ENCODE peak calls at places on chromosomes 11 and 22, in five cellular contexts. One of them, this sample, is unnamed.

GRCh38 chr11:14809466-14809865 is 82.6 kb downstream of the CYP2R1 start:
- DNase-seq in fibroblast of lung: no peak
- DNase-seq in IMR-90: peak
- DNase-seq in HCT116: no peak
- DNase-seq in neuronal stem cell: no peak
- DNase-seq in this sample: no peak

GRCh38 chr22:20436309-20437252 is 1.0 kb downstream of the SCARF2 start:
- DNase-seq in fibroblast of lung: peak
- DNase-seq in IMR-90: peak
- DNase-seq in HCT116: no peak
- DNase-seq in neuronal stem cell: peak
- DNase-seq in this sample: no peak

GRCh38 chr11:923691-924405 is 1.8 kb upstream of the AP2A2 start:
- DNase-seq in fibroblast of lung: no peak
- DNase-seq in IMR-90: no peak
- DNase-seq in HCT116: no peak
- DNase-seq in neuronal stem cell: no peak
- DNase-seq in this sample: no peak

GRCh38 chr11:565921-566509 is 5.2 kb downstream of the RASSF7 start:
- DNase-seq in fibroblast of lung: no peak
- DNase-seq in IMR-90: no peak
- DNase-seq in HCT116: no peak
- DNase-seq in neuronal stem cell: no peak
- DNase-seq in this sample: peak

GRCh38 chr22:47596176-47596690 is 833.8 kb downstream of the TBC1D22A start:
- DNase-seq in fibroblast of lung: no peak
- DNase-seq in IMR-90: no peak
- DNase-seq in HCT116: no peak
- DNase-seq in neuronal stem cell: no peak
- DNase-seq in this sample: no peak

GRCh38 chr11:1779806-1780699 is 16.3 kb upstream of the CTSD start:
- DNase-seq in fibroblast of lung: no peak
- DNase-seq in IMR-90: no peak
- DNase-seq in HCT116: no peak
- DNase-seq in neuronal stem cell: no peak
- DNase-seq in this sample: no peak

GRCh38 chr11:131975624-131976420 is 605.4 kb downstream of the NTM start:
- DNase-seq in fibroblast of lung: no peak
- DNase-seq in IMR-90: no peak
- DNase-seq in HCT116: no peak
- DNase-seq in neuronal stem cell: no peak
- DNase-seq in this sample: no peak

GRCh38 chr11:27291954-27292641 is 70.9 kb downstream of the CCDC34 start:
- DNase-seq in fibroblast of lung: peak
- DNase-seq in IMR-90: no peak
- DNase-seq in HCT116: no peak
- DNase-seq in neuronal stem cell: no peak
- DNase-seq in this sample: no peak

GRCh38 chr22:30041881-30042280 is 38.4 kb upstream of the HORMAD2 start:
- DNase-seq in fibroblast of lung: no peak
- DNase-seq in IMR-90: no peak
- DNase-seq in HCT116: no peak
- DNase-seq in neuronal stem cell: no peak
- DNase-seq in this sample: no peak

GRCh38 chr11:32893091-32893946 is 708 bp downstream of the QSER1 start:
- DNase-seq in fibroblast of lung: peak
- DNase-seq in IMR-90: peak
- DNase-seq in HCT116: no peak
- DNase-seq in neuronal stem cell: peak
- DNase-seq in this sample: peak

GRCh38 chr11:66844496-66845142 is 1.4 kb downstream of the RCE1 start:
- DNase-seq in fibroblast of lung: no peak
- DNase-seq in IMR-90: no peak
- DNase-seq in HCT116: no peak
- DNase-seq in neuronal stem cell: no peak
- DNase-seq in this sample: no peak

GRCh38 chr11:9875862-9876261 is 212.0 kb downstream of the SWAP70 start:
- DNase-seq in fibroblast of lung: no peak
- DNase-seq in IMR-90: no peak
- DNase-seq in HCT116: no peak
- DNase-seq in neuronal stem cell: no peak
- DNase-seq in this sample: no peak

GRCh38 chr11:12573707-12574106 is 100.5 kb upstream of the TEAD1 start:
- DNase-seq in fibroblast of lung: no peak
- DNase-seq in IMR-90: no peak
- DNase-seq in HCT116: no peak
- DNase-seq in neuronal stem cell: no peak
- DNase-seq in this sample: no peak

GRCh38 chr11:128244896-128245295 is 342.5 kb downstream of the ETS1 start:
- DNase-seq in fibroblast of lung: no peak
- DNase-seq in IMR-90: peak
- DNase-seq in HCT116: no peak
- DNase-seq in neuronal stem cell: no peak
- DNase-seq in this sample: no peak

GRCh38 chr11:116240661-116241060 is 532.1 kb downstream of the BUD13 start:
- DNase-seq in fibroblast of lung: no peak
- DNase-seq in IMR-90: no peak
- DNase-seq in HCT116: no peak
- DNase-seq in neuronal stem cell: no peak
- DNase-seq in this sample: no peak

DNA sequence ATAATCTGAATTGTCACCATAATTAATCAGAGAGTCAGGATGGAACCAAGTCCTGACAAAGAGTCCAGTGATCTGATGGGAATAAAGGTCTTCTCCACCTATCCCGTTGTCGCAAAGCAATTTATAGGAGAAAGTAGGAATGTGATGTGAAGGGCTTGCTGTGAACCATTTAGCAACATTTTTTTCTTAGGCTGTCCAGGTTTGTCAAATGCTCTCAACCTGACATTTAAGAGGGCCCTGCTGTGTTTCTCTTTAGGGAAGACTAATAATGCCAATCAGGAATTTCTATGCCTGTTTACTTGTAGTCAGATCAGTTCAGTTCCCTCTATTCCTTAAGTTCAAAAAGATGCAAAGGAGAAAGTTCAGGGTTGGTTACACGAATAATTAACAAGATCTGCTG is 57.8 kb upstream of the CEP295 start:
- DNase-seq in fibroblast of lung: no peak
- DNase-seq in IMR-90: no peak
- DNase-seq in HCT116: no peak
- DNase-seq in neuronal stem cell: no peak
- DNase-seq in this sample: no peak
- H3K9ac ChIP-seq in fibroblast of lung: no peak
- H3K9ac ChIP-seq in IMR-90: no peak
- H3K9ac ChIP-seq in HCT116: no peak
- H3K9ac ChIP-seq in neuronal stem cell: no peak
- H3K9ac ChIP-seq in this sample: no peak

DNA sequence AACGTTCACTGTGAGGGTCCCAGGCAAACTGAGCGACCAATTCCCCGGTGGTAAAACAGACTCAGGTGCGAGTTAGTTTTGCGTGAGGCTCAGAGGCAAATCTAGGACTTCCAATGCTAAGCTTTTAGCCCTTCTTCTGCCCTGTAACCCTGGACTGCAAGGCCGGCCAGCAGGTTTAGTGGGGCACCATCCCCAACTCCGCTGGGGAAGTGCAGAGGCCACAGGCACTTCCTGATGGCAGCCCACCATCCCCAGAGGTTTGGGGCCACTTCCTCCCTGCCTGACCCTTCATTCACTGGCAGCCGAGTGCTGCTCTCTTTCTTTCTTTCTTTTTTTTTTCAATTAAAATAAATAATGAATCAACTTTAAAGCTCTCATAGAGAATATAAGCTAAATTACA is 124.6 kb upstream of the B3GAT1 start:
- DNase-seq in fibroblast of lung: no peak
- DNase-seq in IMR-90: no peak
- DNase-seq in HCT116: no peak
- DNase-seq in neuronal stem cell: no peak
- DNase-seq in this sample: no peak
- H3K4me3 ChIP-seq in fibroblast of lung: no peak
- H3K4me3 ChIP-seq in IMR-90: no peak
- H3K4me3 ChIP-seq in HCT116: no peak
- H3K4me3 ChIP-seq in neuronal stem cell: no peak
- H3K4me3 ChIP-seq in this sample: no peak

GRCh38 chr22:25762147-25762546 is 20.2 kb downstream of the MYO18B start:
- DNase-seq in fibroblast of lung: peak
- DNase-seq in IMR-90: no peak
- DNase-seq in HCT116: no peak
- DNase-seq in neuronal stem cell: no peak
- DNase-seq in this sample: no peak
- H3K9ac ChIP-seq in fibroblast of lung: no peak
- H3K9ac ChIP-seq in IMR-90: no peak
- H3K9ac ChIP-seq in HCT116: no peak
- H3K9ac ChIP-seq in neuronal stem cell: peak
- H3K9ac ChIP-seq in this sample: no peak

DNA sequence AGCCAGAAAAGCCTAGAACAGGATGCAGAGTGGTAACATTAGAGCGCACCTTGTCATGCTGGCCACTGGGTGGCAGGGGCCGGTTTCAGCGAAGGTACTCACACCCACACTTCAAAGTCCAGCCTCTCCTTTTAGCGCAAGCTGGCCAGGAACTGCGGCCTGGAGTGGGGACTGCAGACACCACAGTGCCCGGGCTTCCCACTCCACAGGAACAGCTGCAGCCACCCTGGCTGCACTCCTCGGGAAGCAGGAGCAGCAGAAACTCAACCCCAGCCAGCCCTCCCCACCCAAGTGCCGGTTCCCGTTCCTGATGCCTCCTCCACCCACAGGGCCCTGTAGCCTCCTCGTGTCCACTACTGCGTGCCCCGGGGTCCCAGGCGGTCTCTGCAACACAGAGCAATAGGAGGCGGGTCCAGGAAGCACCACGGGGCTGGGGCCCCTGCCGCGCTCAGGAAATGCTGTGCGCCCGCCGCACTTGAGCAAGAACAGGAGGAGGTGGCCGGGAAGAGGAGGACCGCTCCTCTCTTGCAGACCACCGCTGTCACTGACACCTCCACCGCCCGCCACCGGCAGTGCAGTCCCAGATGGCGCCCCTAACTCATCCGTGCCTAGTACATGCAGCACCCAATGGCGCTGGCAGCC is 2.2 kb downstream of the RFPL2 start:
- DNase-seq in fibroblast of lung: peak
- DNase-seq in IMR-90: peak
- DNase-seq in HCT116: peak
- DNase-seq in neuronal stem cell: peak
- DNase-seq in this sample: peak
- H3K4me3 ChIP-seq in fibroblast of lung: no peak
- H3K4me3 ChIP-seq in IMR-90: no peak
- H3K4me3 ChIP-seq in HCT116: no peak
- H3K4me3 ChIP-seq in neuronal stem cell: no peak
- H3K4me3 ChIP-seq in this sample: no peak